ENCODE peak calls at places on chromosomes 7 and 10, in ten cellular contexts. One of them, this sample, is unnamed.

GRCh38 chr10:124039432-124040086 is 53.8 kb downstream of the CHST15 start:
- DNase-seq in astrocyte of the spinal cord: no peak
- DNase-seq in AG09319: no peak
- DNase-seq in nephron progenitor cell: no peak
- DNase-seq in spleen: peak; percentile 80
- DNase-seq in Calu3: no peak
- DNase-seq in psoas muscle: no peak
- DNase-seq in PC-9: no peak
- DNase-seq in mesothelial cell of epicardium: no peak
- DNase-seq in cardiac fibroblast: peak; percentile 11
- DNase-seq in this sample: no peak

GRCh38 chr10:132398566-132398991 is 1.6 kb downstream of the PWWP2B start:
- DNase-seq in astrocyte of the spinal cord: no peak
- DNase-seq in AG09319: no peak
- DNase-seq in nephron progenitor cell: no peak
- DNase-seq in spleen: peak; percentile 85
- DNase-seq in Calu3: no peak
- DNase-seq in psoas muscle: no peak
- DNase-seq in PC-9: no peak
- DNase-seq in mesothelial cell of epicardium: no peak
- DNase-seq in cardiac fibroblast: no peak
- DNase-seq in this sample: no peak

GRCh38 chr10:11724938-11725776 is 17.0 kb upstream of the ECHDC3 start:
- DNase-seq in astrocyte of the spinal cord: peak; percentile 63
- DNase-seq in AG09319: no peak
- DNase-seq in nephron progenitor cell: no peak
- DNase-seq in spleen: peak; percentile 68
- DNase-seq in Calu3: peak; percentile 42
- DNase-seq in psoas muscle: no peak
- DNase-seq in PC-9: peak; percentile 24
- DNase-seq in mesothelial cell of epicardium: no peak
- DNase-seq in cardiac fibroblast: peak; percentile 83
- DNase-seq in this sample: no peak

GRCh38 chr10:76546411-76546810 is 1091.2 kb downstream of the KCNMA1 start:
- DNase-seq in astrocyte of the spinal cord: no peak
- DNase-seq in AG09319: no peak
- DNase-seq in nephron progenitor cell: no peak
- DNase-seq in spleen: no peak
- DNase-seq in Calu3: no peak
- DNase-seq in psoas muscle: no peak
- DNase-seq in PC-9: no peak
- DNase-seq in mesothelial cell of epicardium: no peak
- DNase-seq in cardiac fibroblast: no peak
- DNase-seq in this sample: no peak

GRCh38 chr7:86708334-86708733 is 64.6 kb downstream of the GRM3 start:
- DNase-seq in astrocyte of the spinal cord: no peak
- DNase-seq in AG09319: no peak
- DNase-seq in nephron progenitor cell: no peak
- DNase-seq in spleen: no peak
- DNase-seq in Calu3: no peak
- DNase-seq in psoas muscle: no peak
- DNase-seq in PC-9: no peak
- DNase-seq in mesothelial cell of epicardium: no peak
- DNase-seq in cardiac fibroblast: no peak
- DNase-seq in this sample: no peak

GRCh38 chr7:135859548-135859947 is 110.9 kb upstream of the FAM180A start:
- DNase-seq in astrocyte of the spinal cord: peak; percentile 18
- DNase-seq in AG09319: no peak
- DNase-seq in nephron progenitor cell: no peak
- DNase-seq in spleen: no peak
- DNase-seq in Calu3: no peak
- DNase-seq in psoas muscle: no peak
- DNase-seq in PC-9: no peak
- DNase-seq in mesothelial cell of epicardium: no peak
- DNase-seq in cardiac fibroblast: no peak
- DNase-seq in this sample: no peak

GRCh38 chr7:47393406-47393805 is 188.5 kb downstream of the TNS3 start:
- DNase-seq in astrocyte of the spinal cord: no peak
- DNase-seq in AG09319: no peak
- DNase-seq in nephron progenitor cell: no peak
- DNase-seq in spleen: no peak
- DNase-seq in Calu3: no peak
- DNase-seq in psoas muscle: no peak
- DNase-seq in PC-9: no peak
- DNase-seq in mesothelial cell of epicardium: no peak
- DNase-seq in cardiac fibroblast: no peak
- DNase-seq in this sample: no peak

GRCh38 chr10:118914626-118915025 is 114.9 kb upstream of the NANOS1 start:
- DNase-seq in astrocyte of the spinal cord: no peak
- DNase-seq in AG09319: no peak
- DNase-seq in nephron progenitor cell: no peak
- DNase-seq in spleen: no peak
- DNase-seq in Calu3: no peak
- DNase-seq in psoas muscle: no peak
- DNase-seq in PC-9: no peak
- DNase-seq in mesothelial cell of epicardium: no peak
- DNase-seq in cardiac fibroblast: no peak
- DNase-seq in this sample: no peak

GRCh38 chr10:17527530-17528146 is 73.2 kb upstream of the ST8SIA6 start:
- DNase-seq in astrocyte of the spinal cord: peak; percentile 91
- DNase-seq in AG09319: peak; percentile 52
- DNase-seq in nephron progenitor cell: no peak
- DNase-seq in spleen: no peak
- DNase-seq in Calu3: peak; percentile 34
- DNase-seq in psoas muscle: no peak
- DNase-seq in PC-9: peak; percentile 55
- DNase-seq in mesothelial cell of epicardium: no peak
- DNase-seq in cardiac fibroblast: peak; percentile 91
- DNase-seq in this sample: no peak

GRCh38 chr10:89426230-89426868 is 12.0 kb downstream of the IFIT5 start:
- DNase-seq in astrocyte of the spinal cord: peak; percentile 85
- DNase-seq in AG09319: no peak
- DNase-seq in nephron progenitor cell: peak; percentile 4
- DNase-seq in spleen: no peak
- DNase-seq in Calu3: peak; percentile 6
- DNase-seq in psoas muscle: no peak
- DNase-seq in PC-9: peak; percentile 16
- DNase-seq in mesothelial cell of epicardium: no peak
- DNase-seq in cardiac fibroblast: peak; percentile 81
- DNase-seq in this sample: peak; percentile 12

GRCh38 chr7:128734777-128735342 is 4.3 kb upstream of the CALU start:
- DNase-seq in astrocyte of the spinal cord: no peak
- DNase-seq in AG09319: no peak
- DNase-seq in nephron progenitor cell: no peak
- DNase-seq in spleen: no peak
- DNase-seq in Calu3: no peak
- DNase-seq in psoas muscle: no peak
- DNase-seq in PC-9: no peak
- DNase-seq in mesothelial cell of epicardium: no peak
- DNase-seq in cardiac fibroblast: no peak
- DNase-seq in this sample: no peak

GRCh38 chr7:144477348-144477747 is 73.9 kb upstream of the NOBOX start:
- DNase-seq in astrocyte of the spinal cord: no peak
- DNase-seq in AG09319: no peak
- DNase-seq in nephron progenitor cell: no peak
- DNase-seq in spleen: no peak
- DNase-seq in Calu3: no peak
- DNase-seq in psoas muscle: no peak
- DNase-seq in PC-9: no peak
- DNase-seq in mesothelial cell of epicardium: no peak
- DNase-seq in cardiac fibroblast: no peak
- DNase-seq in this sample: no peak

GRCh38 chr7:21616796-21617436 is 74.1 kb downstream of the DNAH11 start:
- DNase-seq in astrocyte of the spinal cord: peak; percentile 71
- DNase-seq in AG09319: no peak
- DNase-seq in nephron progenitor cell: no peak
- DNase-seq in spleen: no peak
- DNase-seq in Calu3: peak; percentile 37
- DNase-seq in psoas muscle: no peak
- DNase-seq in PC-9: peak; percentile 1
- DNase-seq in mesothelial cell of epicardium: no peak
- DNase-seq in cardiac fibroblast: peak; percentile 5
- DNase-seq in this sample: no peak

DNA sequence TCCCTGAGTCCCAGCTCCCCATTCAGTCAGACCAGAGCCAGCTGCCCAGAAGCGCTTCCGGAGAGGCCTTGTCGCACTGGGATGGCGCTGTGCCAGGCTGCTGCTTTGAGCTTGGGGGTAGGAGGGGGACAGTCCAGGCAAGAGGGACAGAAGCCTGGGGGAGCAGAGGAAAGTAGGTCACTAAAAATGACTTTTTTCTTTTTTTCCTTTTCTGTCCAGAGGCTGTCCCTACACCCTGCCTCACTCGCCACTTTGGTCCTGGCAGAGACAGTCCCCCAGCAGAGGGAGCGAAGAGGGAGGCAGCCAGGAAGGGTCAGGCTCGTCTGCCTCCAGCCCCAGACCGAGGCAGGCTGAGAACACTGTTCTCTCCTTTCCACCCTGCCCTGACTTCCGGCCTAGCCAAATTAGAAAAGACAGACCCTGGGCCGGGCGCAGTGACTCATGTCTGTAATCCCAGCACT is 15.8 kb upstream of the TRIM8 start:
- DNase-seq in astrocyte of the spinal cord: no peak
- DNase-seq in AG09319: no peak
- DNase-seq in nephron progenitor cell: no peak
- DNase-seq in spleen: peak; percentile 79
- DNase-seq in Calu3: peak; percentile 26
- DNase-seq in psoas muscle: peak; percentile 70
- DNase-seq in PC-9: peak; percentile 66
- DNase-seq in mesothelial cell of epicardium: no peak
- DNase-seq in cardiac fibroblast: no peak
- DNase-seq in this sample: no peak
- TF ChIP-seq CTCF in astrocyte of the spinal cord: peak; percentile 13
- TF ChIP-seq CTCF in AG09319: peak; percentile 10
- TF ChIP-seq CTCF in nephron progenitor cell: no peak
- TF ChIP-seq CTCF in spleen: no peak
- TF ChIP-seq CTCF in Calu3: no peak
- TF ChIP-seq CTCF in psoas muscle: no peak
- TF ChIP-seq CTCF in PC-9: no peak
- TF ChIP-seq CTCF in mesothelial cell of epicardium: no peak
- TF ChIP-seq CTCF in cardiac fibroblast: peak; percentile 5
- TF ChIP-seq CTCF in this sample: no peak

GRCh38 chr7:46153583-46153950 is 232.5 kb upstream of the IGFBP3 start:
- DNase-seq in astrocyte of the spinal cord: no peak
- DNase-seq in AG09319: no peak
- DNase-seq in nephron progenitor cell: no peak
- DNase-seq in spleen: no peak
- DNase-seq in Calu3: no peak
- DNase-seq in psoas muscle: no peak
- DNase-seq in PC-9: no peak
- DNase-seq in mesothelial cell of epicardium: no peak
- DNase-seq in cardiac fibroblast: no peak
- DNase-seq in this sample: no peak

GRCh38 chr7:46153951-46154787 is 233.1 kb upstream of the IGFBP3 start:
- DNase-seq in astrocyte of the spinal cord: no peak
- DNase-seq in AG09319: no peak
- DNase-seq in nephron progenitor cell: no peak
- DNase-seq in spleen: no peak
- DNase-seq in Calu3: peak; percentile 51
- DNase-seq in psoas muscle: peak; percentile 20
- DNase-seq in PC-9: peak; percentile 55
- DNase-seq in mesothelial cell of epicardium: no peak
- DNase-seq in cardiac fibroblast: no peak
- DNase-seq in this sample: no peak

GRCh38 chr7:46150202-46150601 is 229.1 kb upstream of the IGFBP3 start:
- DNase-seq in astrocyte of the spinal cord: no peak
- DNase-seq in AG09319: no peak
- DNase-seq in nephron progenitor cell: no peak
- DNase-seq in spleen: no peak
- DNase-seq in Calu3: no peak
- DNase-seq in psoas muscle: no peak
- DNase-seq in PC-9: no peak
- DNase-seq in mesothelial cell of epicardium: no peak
- DNase-seq in cardiac fibroblast: no peak
- DNase-seq in this sample: no peak

GRCh38 chr7:46150721-46151120 is 229.6 kb upstream of the IGFBP3 start:
- DNase-seq in astrocyte of the spinal cord: no peak
- DNase-seq in AG09319: no peak
- DNase-seq in nephron progenitor cell: no peak
- DNase-seq in spleen: no peak
- DNase-seq in Calu3: no peak
- DNase-seq in psoas muscle: no peak
- DNase-seq in PC-9: no peak
- DNase-seq in mesothelial cell of epicardium: no peak
- DNase-seq in cardiac fibroblast: no peak
- DNase-seq in this sample: no peak

GRCh38 chr7:46152671-46153070 is 231.6 kb upstream of the IGFBP3 start:
- DNase-seq in astrocyte of the spinal cord: no peak
- DNase-seq in AG09319: no peak
- DNase-seq in nephron progenitor cell: no peak
- DNase-seq in spleen: no peak
- DNase-seq in Calu3: peak; percentile 32
- DNase-seq in psoas muscle: no peak
- DNase-seq in PC-9: no peak
- DNase-seq in mesothelial cell of epicardium: no peak
- DNase-seq in cardiac fibroblast: no peak
- DNase-seq in this sample: no peak
- TF ChIP-seq CTCF in astrocyte of the spinal cord: no peak
- TF ChIP-seq CTCF in AG09319: no peak
- TF ChIP-seq CTCF in nephron progenitor cell: no peak
- TF ChIP-seq CTCF in spleen: no peak
- TF ChIP-seq CTCF in Calu3: no peak
- TF ChIP-seq CTCF in psoas muscle: no peak
- TF ChIP-seq CTCF in PC-9: peak; percentile 49
- TF ChIP-seq CTCF in mesothelial cell of epicardium: no peak
- TF ChIP-seq CTCF in cardiac fibroblast: no peak
- TF ChIP-seq CTCF in this sample: no peak

GRCh38 chr10:27241640-27242472 is 1.3 kb upstream of the ACBD5 start:
- DNase-seq in astrocyte of the spinal cord: peak; percentile 97
- DNase-seq in AG09319: peak; percentile 85
- DNase-seq in nephron progenitor cell: peak; percentile 91
- DNase-seq in spleen: peak; percentile 98
- DNase-seq in Calu3: peak; percentile 93
- DNase-seq in psoas muscle: peak; percentile 93
- DNase-seq in PC-9: peak; percentile 87
- DNase-seq in mesothelial cell of epicardium: peak; percentile 90
- DNase-seq in cardiac fibroblast: peak; percentile 96
- DNase-seq in this sample: peak; percentile 80
- TF ChIP-seq CTCF in astrocyte of the spinal cord: peak; percentile 28
- TF ChIP-seq CTCF in AG09319: peak; percentile 14
- TF ChIP-seq CTCF in nephron progenitor cell: peak; percentile 17
- TF ChIP-seq CTCF in spleen: peak; percentile 64
- TF ChIP-seq CTCF in Calu3: no peak
- TF ChIP-seq CTCF in psoas muscle: peak; percentile 27
- TF ChIP-seq CTCF in PC-9: no peak
- TF ChIP-seq CTCF in mesothelial cell of epicardium: peak; percentile 23
- TF ChIP-seq CTCF in cardiac fibroblast: peak; percentile 21
- TF ChIP-seq CTCF in this sample: no peak

DNA sequence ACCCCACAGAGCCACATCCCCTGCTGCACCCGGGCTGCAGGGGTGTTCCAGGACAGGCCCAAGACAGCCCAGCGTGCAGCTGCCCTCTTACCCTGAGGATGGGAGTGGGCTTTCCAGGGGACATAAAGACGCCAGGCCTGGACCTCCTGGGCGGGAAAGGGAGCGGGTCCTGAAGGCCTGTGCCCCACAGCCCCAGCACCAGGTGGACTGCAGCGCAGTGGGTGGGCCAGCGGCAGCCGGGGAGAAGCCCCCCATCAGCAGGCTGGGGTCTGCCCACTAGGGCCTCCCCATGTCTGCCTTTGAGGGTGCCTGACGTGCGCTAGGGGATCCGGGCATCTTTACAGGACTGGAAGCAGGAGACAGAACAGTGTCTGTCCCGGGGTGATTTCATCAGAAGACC is 22.6 kb upstream of the ZNF735 start:
- DNase-seq in astrocyte of the spinal cord: no peak
- DNase-seq in AG09319: no peak
- DNase-seq in nephron progenitor cell: no peak
- DNase-seq in spleen: no peak
- DNase-seq in Calu3: no peak
- DNase-seq in psoas muscle: no peak
- DNase-seq in PC-9: no peak
- DNase-seq in mesothelial cell of epicardium: no peak
- DNase-seq in cardiac fibroblast: no peak
- DNase-seq in this sample: no peak
- TF ChIP-seq CTCF in astrocyte of the spinal cord: no peak
- TF ChIP-seq CTCF in AG09319: no peak
- TF ChIP-seq CTCF in nephron progenitor cell: no peak
- TF ChIP-seq CTCF in spleen: no peak
- TF ChIP-seq CTCF in Calu3: no peak
- TF ChIP-seq CTCF in psoas muscle: no peak
- TF ChIP-seq CTCF in PC-9: no peak
- TF ChIP-seq CTCF in mesothelial cell of epicardium: no peak
- TF ChIP-seq CTCF in cardiac fibroblast: no peak
- TF ChIP-seq CTCF in this sample: no peak

This sample was measured in neural crest cell.